ENCODE peak calls at places on chromosomes 13 and 19, in five cellular contexts. O, Q, E, G and Y are unnamed samples.

GRCh38 chr19:35048911-35049411 is 7.4 kb downstream of the HPN start:
- DNase-seq in O (peak), Q (no peak), E (no peak), G (peak), Y (no peak)

GRCh38 chr19:54448037-54448773 is 794 bp upstream of the LENG8 start:
- DNase-seq in O (no peak), Q (no peak), E (no peak), G (no peak), Y (no peak)

GRCh38 chr19:1027020-1027952 is 878 bp downstream of the CNN2 start:
- DNase-seq in O (no peak), Q (no peak), E (no peak), G (no peak), Y (no peak)

GRCh38 chr13:27919299-27919933 is 384 bp upstream of the PDX1 start:
- DNase-seq in O (peak), Q (no peak), E (no peak), G (no peak), Y (no peak)

GRCh38 chr13:31755803-31756212 is 16.5 kb downstream of the RXFP2 start:
- DNase-seq in O (no peak), Q (no peak), E (no peak), G (no peak), Y (no peak)

GRCh38 chr13:52361225-52361624 is 44.7 kb downstream of the THSD1 start:
- DNase-seq in O (no peak), Q (no peak), E (no peak), G (no peak), Y (no peak)

GRCh38 chr19:42045575-42045974 is 24.4 kb downstream of the GRIK5 start:
- DNase-seq in O (no peak), Q (no peak), E (no peak), G (no peak), Y (no peak)

GRCh38 chr19:40348961-40349507 is 539 bp downstream of the PLD3 start:
- DNase-seq in O (peak), Q (no peak), E (no peak), G (no peak), Y (no peak)

GRCh38 chr19:41860419-41861097 is 503 bp downstream of the RPS19 start:
- DNase-seq in O (no peak), Q (no peak), E (no peak), G (no peak), Y (no peak)

GRCh38 chr19:2542341-2543069 is 66.6 kb downstream of the GADD45B start:
- DNase-seq in O (no peak), Q (no peak), E (no peak), G (no peak), Y (no peak)

GRCh38 chr19:2391118-2391725 is 31.2 kb downstream of the TMPRSS9 start:
- DNase-seq in O (peak), Q (no peak), E (no peak), G (peak), Y (no peak)

GRCh38 chr19:33063356-33064116 is 1.2 kb downstream of the RHPN2 start:
- DNase-seq in O (peak), Q (no peak), E (no peak), G (no peak), Y (no peak)

GRCh38 chr19:35075202-35076025 is 33.9 kb downstream of the HPN start:
- DNase-seq in O (no peak), Q (no peak), E (no peak), G (no peak), Y (no peak)

GRCh38 chr13:113762075-113762474 is 3.0 kb downstream of the TMEM255B start:
- DNase-seq in O (no peak), Q (no peak), E (no peak), G (no peak), Y (no peak)

GRCh38 chr13:99434258-99434788 is 66.9 kb upstream of the TM9SF2 start:
- DNase-seq in O (no peak), Q (no peak), E (no peak), G (no peak), Y (no peak)

GRCh38 chr19:3970808-3971598 is at the start of gene DAPK3:
- DNase-seq in O (peak), Q (peak), E (peak), G (peak), Y (peak)

GRCh38 chr19:10421981-10422461 is 1.7 kb downstream of the PDE4A start:
- DNase-seq in O (no peak), Q (no peak), E (no peak), G (no peak), Y (no peak)